ENCODE peak calls at places on chromosomes 4 and X, in four cellular contexts. F is BE2C; E is upper lobe of right lung; L is CD4-positive, alpha-beta T cell. H is an unnamed sample.

GRCh38 chr4:176339936-176340761 is 20.4 kb downstream of the SPCS3 start:
- DNase-seq in F (no peak), E (no peak), L (no peak), H (no peak)

GRCh38 chr4:38075370-38076152 is 115.4 kb downstream of the PTTG2 start:
- DNase-seq in F (no peak), E (no peak), L (no peak), H (peak; percentile 75)

GRCh38 chrX:46957299-46957698 is 45.1 kb downstream of the JADE3 start:
- DNase-seq in F (peak; percentile 11), E (no peak), L (no peak), H (no peak)

GRCh38 chr4:141121768-141122415 is 11.4 kb downstream of the RNF150 start:
- DNase-seq in F (no peak), E (no peak), L (no peak), H (no peak)

GRCh38 chr4:184472540-184473264 is 1.6 kb downstream of the IRF2 start:
- DNase-seq in F (peak; percentile 87), E (peak; percentile 94), L (no peak), H (peak; percentile 74)

GRCh38 chrX:13029341-13029740 is 15.1 kb downstream of the FAM9C start:
- DNase-seq in F (no peak), E (no peak), L (no peak), H (no peak)

GRCh38 chr4:86895692-86896488 is 3.7 kb upstream of the C4orf36 start:
- DNase-seq in F (peak; percentile 31), E (no peak), L (no peak), H (no peak)

GRCh38 chrX:15820106-15821073 is 30.1 kb downstream of the ZRSR2 start:
- DNase-seq in F (no peak), E (no peak), L (no peak), H (no peak)

GRCh38 chr4:107760281-107760947 is 40.4 kb upstream of the PAPSS1 start:
- DNase-seq in F (peak; percentile 25), E (no peak), L (no peak), H (no peak)

GRCh38 chr4:149823770-149824221 is 8.2 kb upstream of the IQCM start:
- DNase-seq in F (no peak), E (no peak), L (no peak), H (no peak)

GRCh38 chrX:129781134-129782014 is 1.6 kb downstream of the SASH3 start:
- DNase-seq in F (no peak), E (peak; percentile 76), L (peak; percentile 67), H (peak; percentile 84)

GRCh38 chr4:152316969-152317368 is 218.9 kb downstream of the FBXW7 start:
- DNase-seq in F (no peak), E (no peak), L (no peak), H (no peak)

GRCh38 chr4:4327652-4328121 is 37.6 kb downstream of the ZBTB49 start:
- DNase-seq in F (peak; percentile 42), E (peak; percentile 66), L (no peak), H (peak; percentile 40)

GRCh38 chr4:16155503-16156169 is 70.6 kb downstream of the TAPT1 start:
- DNase-seq in F (peak; percentile 83), E (no peak), L (no peak), H (no peak)

GRCh38 chr4:156906325-156906724 is 65.3 kb downstream of the PDGFC start:
- DNase-seq in F (no peak), E (no peak), L (no peak), H (no peak)

GRCh38 chr4:158630893-158631292 is 40.8 kb downstream of the C4orf46 start:
- DNase-seq in F (no peak), E (no peak), L (no peak), H (no peak)

GRCh38 chr4:4986856-4987255 is 32.4 kb downstream of the CYTL1 start:
- DNase-seq in F (no peak), E (no peak), L (no peak), H (no peak)

GRCh38 chrX:155632424-155633100 is 19.8 kb upstream of the TMLHE start:
- DNase-seq in F (no peak), E (no peak), L (no peak), H (no peak)

GRCh38 chr4:119652978-119653377 is 24.4 kb upstream of the PDE5A start:
- DNase-seq in F (no peak), E (no peak), L (no peak), H (no peak)

GRCh38 chr4:113223001-113223400 is 173.5 kb downstream of the ANK2 start:
- DNase-seq in F (no peak), E (no peak), L (no peak), H (no peak)

GRCh38 chr4:113222006-113222405 is 172.6 kb downstream of the ANK2 start:
- DNase-seq in F (no peak), E (no peak), L (no peak), H (no peak)

DNA sequence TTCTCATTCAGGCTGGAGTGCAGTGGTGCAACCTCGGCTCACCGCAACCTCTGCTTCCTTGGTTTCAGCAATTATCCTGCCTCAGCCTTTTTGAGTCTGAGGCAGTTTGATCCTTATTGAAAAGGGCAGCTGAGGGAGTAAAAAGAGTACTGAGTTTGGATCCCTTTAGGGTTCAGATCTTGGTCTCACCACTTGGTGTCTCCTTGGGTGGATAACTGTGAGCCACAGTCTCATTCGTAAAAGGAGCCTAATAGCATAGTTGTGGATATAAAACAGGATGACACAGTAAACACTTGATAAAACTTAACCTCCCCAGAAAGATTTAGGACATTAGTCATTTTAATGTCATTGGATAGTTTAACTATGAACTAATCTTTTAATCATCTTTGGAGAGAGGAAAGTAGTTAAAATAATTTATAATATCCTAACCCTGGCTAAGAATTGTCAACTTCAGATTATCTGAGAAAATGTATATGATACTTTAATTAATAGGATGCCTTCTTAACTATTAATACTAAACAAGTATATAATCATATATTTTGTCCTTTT is 173.1 kb downstream of the ANK2 start:
- DNase-seq in F (no peak), E (no peak), L (no peak), H (no peak)
- TF ChIP-seq CTCF in F (no peak), E (no peak), L (no peak), H (no peak)

GRCh38 chr4:177532363-177532762 is 90.1 kb upstream of the AGA start:
- DNase-seq in F (no peak), E (no peak), L (no peak), H (no peak)
- TF ChIP-seq CTCF in F (no peak), E (no peak), L (no peak), H (no peak)

DNA sequence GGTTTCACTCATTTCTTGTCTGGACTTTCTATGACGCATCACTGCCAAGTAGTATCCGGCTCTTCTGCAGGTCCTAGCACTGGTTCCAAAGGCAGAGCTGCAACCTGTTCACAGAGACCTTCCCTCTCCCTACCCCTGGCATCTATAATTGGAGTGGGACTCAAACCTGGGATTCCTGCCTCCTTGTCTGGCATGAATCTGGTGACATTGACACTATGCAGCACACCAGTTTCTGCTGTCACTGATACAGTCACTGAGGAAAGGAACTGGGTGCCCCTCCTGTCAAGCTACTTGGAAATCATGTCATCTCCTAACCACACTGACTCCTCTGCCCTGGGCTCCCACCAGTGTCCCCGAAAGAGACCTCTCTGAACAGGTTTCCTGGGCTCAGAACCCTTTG is 33.1 kb upstream of the EFNB1 start:
- DNase-seq in F (no peak), E (no peak), L (no peak), H (no peak)
- TF ChIP-seq CTCF in F (no peak), E (no peak), L (no peak), H (no peak)

DNA sequence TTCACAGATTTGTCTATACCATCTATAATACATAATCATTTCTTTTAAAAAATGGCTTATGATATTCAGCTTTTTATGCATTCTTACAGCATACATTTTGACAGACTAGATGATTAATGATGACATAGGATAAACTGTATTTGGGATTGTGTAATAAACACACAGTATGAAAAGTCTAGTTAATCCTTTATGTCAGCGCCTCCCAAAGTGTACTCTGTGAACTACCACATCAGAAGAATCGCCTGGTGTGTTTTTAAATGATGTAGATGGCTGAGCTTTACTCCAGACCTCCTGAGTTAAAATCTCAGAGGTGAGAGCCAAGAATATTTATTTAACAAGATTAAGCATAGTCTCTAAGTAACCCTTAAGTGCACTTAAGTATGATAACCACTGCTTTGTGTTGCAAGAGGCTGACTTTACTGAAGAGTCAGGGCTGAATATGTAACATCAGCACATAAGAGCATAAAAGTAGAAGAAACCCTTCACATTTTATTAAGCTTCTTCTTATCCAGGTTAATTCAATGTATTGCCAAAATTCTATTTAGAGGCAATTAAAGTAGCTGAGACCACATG is 104.2 kb downstream of the ANK2 start:
- DNase-seq in F (no peak), E (no peak), L (no peak), H (no peak)
- TF ChIP-seq CTCF in F (peak; percentile 11), E (peak; percentile 15), L (no peak), H (no peak)

DNA sequence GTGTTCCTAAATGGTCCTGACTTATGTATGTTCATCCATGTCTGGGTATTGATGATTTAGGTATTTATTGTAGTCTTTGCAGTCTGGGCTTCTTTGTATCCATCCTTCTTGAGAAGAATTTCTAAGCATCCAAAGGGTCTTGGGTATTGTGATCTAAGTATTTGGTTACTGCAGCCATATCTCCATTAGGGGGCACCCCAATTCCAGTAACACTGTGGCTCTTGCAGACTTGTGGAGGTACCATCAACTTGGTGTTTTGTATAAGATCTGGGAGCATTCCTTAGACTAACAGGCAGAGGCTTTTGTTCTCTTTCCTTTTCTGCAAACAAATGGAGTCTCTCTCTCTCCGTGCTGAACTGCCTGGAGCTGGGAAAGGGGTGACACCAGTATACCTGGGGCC is 113.7 kb upstream of the NEXMIF start:
- DNase-seq in F (peak; percentile 8), E (no peak), L (no peak), H (no peak)
- TF ChIP-seq CTCF in F (peak; percentile 33), E (peak; percentile 25), L (no peak), H (no peak)

GRCh38 chrX:55717521-55718497 is at the start of gene RRAGB:
- DNase-seq in F (peak; percentile 93), E (peak; percentile 96), L (peak; percentile 78), H (peak; percentile 89)

GRCh38 chrX:55714111-55714510 is 3.4 kb upstream of the RRAGB start:
- DNase-seq in F (no peak), E (no peak), L (no peak), H (no peak)

GRCh38 chrX:55713635-55714034 is 3.9 kb upstream of the RRAGB start:
- DNase-seq in F (no peak), E (no peak), L (no peak), H (no peak)

GRCh38 chrX:55716937-55717336 is 612 bp upstream of the RRAGB start:
- DNase-seq in F (no peak), E (no peak), L (no peak), H (no peak)

GRCh38 chrX:55715847-55716246 is 1.7 kb upstream of the RRAGB start:
- DNase-seq in F (peak; percentile 4), E (no peak), L (no peak), H (no peak)
- TF ChIP-seq CTCF in F (peak; percentile 24), E (no peak), L (no peak), H (peak; percentile 15)